ENCODE peak calls at places on chromosomes 13 and 19, in nine cellular contexts. G, Q, R, I, V, C, J, M and O are unnamed samples. For H3K9me3, the result is how much of the 10 kb centered on the place peaks cover.

GRCh38 chr13:36834299-36834698 is 15.3 kb downstream of the RFXAP start:
- DNase-seq in G (no peak), Q (no peak), R (no peak), I (no peak), V (no peak), C (no peak), J (no peak), M (no peak), O (no peak)

GRCh38 chr19:5147074-5147970 is 178.4 kb downstream of the KDM4B start:
- DNase-seq in G (no peak), Q (no peak), R (peak), I (no peak), V (no peak), C (no peak), J (no peak), M (no peak), O (no peak)

GRCh38 chr13:111542530-111543341 is 222.3 kb downstream of the TEX29 start:
- DNase-seq in G (no peak), Q (no peak), R (no peak), I (no peak), V (no peak), C (no peak), J (no peak), M (no peak), O (no peak)

GRCh38 chr19:29119582-29119981 is 93.4 kb downstream of the UQCRFS1 start:
- DNase-seq in G (peak), Q (no peak), R (no peak), I (no peak), V (no peak), C (peak), J (no peak), M (no peak), O (no peak)

GRCh38 chr19:7610491-7611240 is 15.0 kb downstream of the CAMSAP3 start:
- DNase-seq in G (no peak), Q (no peak), R (no peak), I (no peak), V (no peak), C (no peak), J (no peak), M (no peak), O (no peak)

GRCh38 chr13:99173606-99174005 is 27.0 kb upstream of the UBAC2 start:
- DNase-seq in G (no peak), Q (no peak), R (no peak), I (no peak), V (no peak), C (no peak), J (no peak), M (no peak), O (no peak)

GRCh38 chr19:14871619-14872230 is 14.2 kb downstream of the OR7A17 start:
- DNase-seq in G (no peak), Q (no peak), R (no peak), I (no peak), V (no peak), C (no peak), J (no peak), M (no peak), O (no peak)

GRCh38 chr19:38173324-38174041 is 50.5 kb downstream of the DPF1 start:
- DNase-seq in G (no peak), Q (peak), R (peak), I (no peak), V (no peak), C (no peak), J (peak), M (no peak), O (no peak)

GRCh38 chr13:78160793-78161192 is 242.2 kb upstream of the EDNRB start:
- DNase-seq in G (no peak), Q (no peak), R (no peak), I (no peak), V (no peak), C (no peak), J (no peak), M (no peak), O (no peak)

DNA sequence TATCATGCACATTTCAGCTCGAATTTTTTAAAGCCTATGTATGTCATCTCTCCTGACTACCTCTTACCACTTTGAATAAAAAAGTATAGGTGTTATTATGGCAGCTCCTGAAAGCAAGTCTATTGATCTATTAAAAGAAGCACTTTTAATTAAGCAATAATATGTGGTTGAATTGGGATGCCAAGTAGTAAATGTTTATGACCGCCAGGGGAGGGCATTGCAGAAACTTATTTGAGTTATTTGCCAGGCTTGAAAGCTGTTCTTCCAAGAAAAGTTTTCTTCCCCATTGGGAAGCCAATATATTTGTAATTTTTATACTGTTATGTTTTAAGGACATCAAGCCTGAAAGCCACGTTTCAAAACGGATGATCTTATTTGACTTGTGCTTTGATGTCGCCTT is 88.1 kb upstream of the SOX21 start:
- DNase-seq in G (no peak), Q (no peak), R (no peak), I (no peak), V (no peak), C (no peak), J (no peak), M (no peak), O (no peak)
- H3K9me3 ChIP-seq in G (under half), Q (under half), R (under half), I (under half), V (under half), C (under half), J (under half), M (under half), O (under half)

DNA sequence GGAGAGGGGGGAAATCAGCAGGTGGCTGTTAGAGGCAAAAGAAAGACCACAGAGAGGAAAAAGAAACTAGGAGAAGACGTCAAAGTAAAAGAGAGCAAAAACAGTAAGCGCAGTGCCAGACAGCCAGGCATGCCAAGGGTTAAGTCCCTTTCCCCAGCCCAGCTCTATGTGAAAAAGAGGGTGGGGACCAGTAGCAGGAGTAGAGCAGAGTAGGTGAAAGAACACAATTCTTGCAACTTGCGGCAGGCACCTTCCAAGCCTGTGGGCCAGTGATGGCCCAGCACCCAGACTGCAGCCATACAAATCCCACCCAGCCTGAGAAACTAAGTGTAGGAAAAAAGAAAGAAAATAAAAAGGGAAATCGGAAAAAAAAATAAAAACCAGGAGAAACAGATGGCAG is 64.2 kb upstream of the ZNF85 start:
- DNase-seq in G (peak), Q (no peak), R (no peak), I (no peak), V (no peak), C (no peak), J (no peak), M (no peak), O (no peak)
- H3K9me3 ChIP-seq in G (under half), Q (half or more), R (under half), I (half or more), V (under half), C (under half), J (under half), M (under half), O (under half)

GRCh38 chr19:48708471-48708870 is 11.1 kb downstream of the MAMSTR start:
- DNase-seq in G (peak), Q (no peak), R (no peak), I (no peak), V (no peak), C (no peak), J (no peak), M (no peak), O (no peak)
- H3K9me3 ChIP-seq in G (under half), Q (under half), R (under half), I (under half), V (under half), C (under half), J (under half), M (under half), O (under half)

GRCh38 chr19:27705896-27706295 is 1507.1 kb downstream of the UQCRFS1 start:
- DNase-seq in G (no peak), Q (no peak), R (no peak), I (no peak), V (no peak), C (no peak), J (no peak), M (no peak), O (no peak)
- H3K9me3 ChIP-seq in G (half or more), Q (under half), R (under half), I (half or more), V (under half), C (under half), J (under half), M (under half), O (under half)

DNA sequence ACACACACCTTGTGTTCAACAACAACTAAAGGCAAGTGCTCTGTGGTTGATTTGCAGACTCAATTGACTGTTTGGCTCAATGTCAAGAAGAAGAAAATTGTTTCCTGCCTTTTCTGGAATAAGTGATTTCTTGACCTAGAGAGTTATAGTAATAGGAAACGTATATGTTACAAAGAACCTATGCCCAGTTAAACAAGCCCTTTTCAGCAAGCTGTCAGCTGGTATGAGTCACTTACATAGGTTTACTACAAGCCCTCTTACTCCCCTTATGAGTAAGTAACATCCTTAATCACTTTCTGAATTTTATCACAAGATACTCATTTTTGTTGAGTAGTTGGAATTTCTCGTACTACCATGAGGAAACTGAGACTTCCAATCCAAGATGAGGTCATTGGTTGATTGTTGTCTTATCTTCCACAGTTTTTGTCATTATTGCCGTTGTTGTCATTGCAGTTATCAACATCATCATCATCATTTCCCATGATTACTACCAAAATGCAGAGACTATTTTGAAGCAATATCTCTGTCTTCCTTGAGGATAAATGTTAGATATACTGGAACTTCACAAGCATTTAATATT is 105.8 kb downstream of the RAP2A start:
- DNase-seq in G (no peak), Q (no peak), R (no peak), I (no peak), V (no peak), C (no peak), J (no peak), M (no peak), O (no peak)
- H3K9me3 ChIP-seq in G (under half), Q (under half), R (under half), I (under half), V (under half), C (under half), J (under half), M (under half), O (under half)

GRCh38 chr19:772730-773436 is 22.0 kb downstream of the MISP start:
- DNase-seq in G (peak), Q (no peak), R (no peak), I (no peak), V (no peak), C (peak), J (no peak), M (no peak), O (no peak)

GRCh38 chr19:780935-781334 is 16.3 kb upstream of the PTBP1 start:
- DNase-seq in G (no peak), Q (no peak), R (no peak), I (no peak), V (no peak), C (peak), J (no peak), M (no peak), O (no peak)

GRCh38 chr19:772043-772442 is 21.1 kb downstream of the MISP start:
- DNase-seq in G (no peak), Q (no peak), R (no peak), I (no peak), V (no peak), C (no peak), J (no peak), M (no peak), O (no peak)

GRCh38 chr19:778910-779653 is 18.2 kb upstream of the PTBP1 start:
- DNase-seq in G (no peak), Q (no peak), R (peak), I (no peak), V (no peak), C (peak), J (peak), M (peak), O (no peak)

DNA sequence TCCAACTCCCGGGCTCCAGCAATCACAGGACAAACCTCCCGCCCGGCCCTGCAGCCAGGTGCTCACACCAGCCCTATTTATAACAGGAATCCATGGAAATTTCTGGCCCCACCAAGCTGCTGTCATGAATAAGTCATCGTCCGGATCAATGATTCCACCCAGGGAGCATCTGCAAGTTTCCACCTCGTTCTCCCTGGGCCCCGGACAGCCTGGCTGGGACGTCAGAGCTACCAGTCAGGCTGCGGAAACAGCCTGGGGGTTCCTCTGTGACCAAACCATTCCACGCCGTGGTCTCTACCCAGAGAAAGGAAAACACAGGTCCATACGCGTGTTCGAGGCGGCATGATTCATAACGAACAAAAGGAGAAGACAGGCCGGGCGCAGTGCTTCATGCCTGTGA is 20.7 kb upstream of the PTBP1 start:
- DNase-seq in G (no peak), Q (no peak), R (no peak), I (no peak), V (no peak), C (no peak), J (no peak), M (no peak), O (no peak)
- H3K9me3 ChIP-seq in G (under half), Q (under half), R (under half), I (under half), V (under half), C (under half), J (under half), M (under half), O (under half)